ENCODE peak calls at places on chromosomes 2 and 18, in eight cellular contexts. One of them, this sample, is unnamed.

GRCh38 chr2:134197445-134197844 is 56.4 kb upstream of the MGAT5 start:
- DNase-seq in lower lobe of right lung: no peak
- DNase-seq in lower leg skin: no peak
- DNase-seq in brain microvascular endothelial cell: no peak
- DNase-seq in GM12878: no peak
- DNase-seq in naive thymus-derived CD4-positive, alpha-beta T cell: no peak
- DNase-seq in choroid plexus epithelial cell: no peak
- DNase-seq in sigmoid colon: no peak
- DNase-seq in this sample: no peak

GRCh38 chr2:134683561-134684112 is 35.2 kb downstream of the TMEM163 start:
- DNase-seq in lower lobe of right lung: no peak
- DNase-seq in lower leg skin: no peak
- DNase-seq in brain microvascular endothelial cell: no peak
- DNase-seq in GM12878: peak; percentile 15
- DNase-seq in naive thymus-derived CD4-positive, alpha-beta T cell: no peak
- DNase-seq in choroid plexus epithelial cell: no peak
- DNase-seq in sigmoid colon: no peak
- DNase-seq in this sample: no peak

GRCh38 chr2:238801791-238802190 is 46.1 kb upstream of the TWIST2 start:
- DNase-seq in lower lobe of right lung: no peak
- DNase-seq in lower leg skin: no peak
- DNase-seq in brain microvascular endothelial cell: no peak
- DNase-seq in GM12878: no peak
- DNase-seq in naive thymus-derived CD4-positive, alpha-beta T cell: no peak
- DNase-seq in choroid plexus epithelial cell: no peak
- DNase-seq in sigmoid colon: no peak
- DNase-seq in this sample: no peak

GRCh38 chr2:215032153-215032552 is 106.3 kb downstream of the ABCA12 start:
- DNase-seq in lower lobe of right lung: no peak
- DNase-seq in lower leg skin: no peak
- DNase-seq in brain microvascular endothelial cell: no peak
- DNase-seq in GM12878: no peak
- DNase-seq in naive thymus-derived CD4-positive, alpha-beta T cell: no peak
- DNase-seq in choroid plexus epithelial cell: no peak
- DNase-seq in sigmoid colon: no peak
- DNase-seq in this sample: no peak

GRCh38 chr18:44507729-44508325 is 172.9 kb upstream of the SETBP1 start:
- DNase-seq in lower lobe of right lung: peak; percentile 56
- DNase-seq in lower leg skin: no peak
- DNase-seq in brain microvascular endothelial cell: peak; percentile 21
- DNase-seq in GM12878: peak; percentile 32
- DNase-seq in naive thymus-derived CD4-positive, alpha-beta T cell: peak; percentile 18
- DNase-seq in choroid plexus epithelial cell: peak; percentile 16
- DNase-seq in sigmoid colon: no peak
- DNase-seq in this sample: no peak

GRCh38 chr2:216681683-216682082 is 13.7 kb downstream of the IGFBP5 start:
- DNase-seq in lower lobe of right lung: no peak
- DNase-seq in lower leg skin: no peak
- DNase-seq in brain microvascular endothelial cell: no peak
- DNase-seq in GM12878: no peak
- DNase-seq in naive thymus-derived CD4-positive, alpha-beta T cell: no peak
- DNase-seq in choroid plexus epithelial cell: no peak
- DNase-seq in sigmoid colon: no peak
- DNase-seq in this sample: no peak

GRCh38 chr2:69583434-69583833 is 60.1 kb downstream of the AAK1 start:
- DNase-seq in lower lobe of right lung: no peak
- DNase-seq in lower leg skin: no peak
- DNase-seq in brain microvascular endothelial cell: no peak
- DNase-seq in GM12878: no peak
- DNase-seq in naive thymus-derived CD4-positive, alpha-beta T cell: no peak
- DNase-seq in choroid plexus epithelial cell: no peak
- DNase-seq in sigmoid colon: no peak
- DNase-seq in this sample: no peak

GRCh38 chr2:101830555-101830954 is 133.0 kb downstream of the MAP4K4 start:
- DNase-seq in lower lobe of right lung: no peak
- DNase-seq in lower leg skin: no peak
- DNase-seq in brain microvascular endothelial cell: peak; percentile 92
- DNase-seq in GM12878: no peak
- DNase-seq in naive thymus-derived CD4-positive, alpha-beta T cell: no peak
- DNase-seq in choroid plexus epithelial cell: peak; percentile 94
- DNase-seq in sigmoid colon: no peak
- DNase-seq in this sample: no peak

GRCh38 chr18:8140841-8141501 is 468.3 kb upstream of the RAB12 start:
- DNase-seq in lower lobe of right lung: no peak
- DNase-seq in lower leg skin: no peak
- DNase-seq in brain microvascular endothelial cell: peak; percentile 87
- DNase-seq in GM12878: no peak
- DNase-seq in naive thymus-derived CD4-positive, alpha-beta T cell: no peak
- DNase-seq in choroid plexus epithelial cell: peak; percentile 83
- DNase-seq in sigmoid colon: peak; percentile 77
- DNase-seq in this sample: no peak

GRCh38 chr2:54388093-54388492 is 68.0 kb upstream of the SPTBN1 start:
- DNase-seq in lower lobe of right lung: no peak
- DNase-seq in lower leg skin: no peak
- DNase-seq in brain microvascular endothelial cell: no peak
- DNase-seq in GM12878: no peak
- DNase-seq in naive thymus-derived CD4-positive, alpha-beta T cell: no peak
- DNase-seq in choroid plexus epithelial cell: no peak
- DNase-seq in sigmoid colon: no peak
- DNase-seq in this sample: no peak

GRCh38 chr2:1722692-1723091 is 21.6 kb downstream of the PXDN start:
- DNase-seq in lower lobe of right lung: no peak
- DNase-seq in lower leg skin: no peak
- DNase-seq in brain microvascular endothelial cell: no peak
- DNase-seq in GM12878: no peak
- DNase-seq in naive thymus-derived CD4-positive, alpha-beta T cell: no peak
- DNase-seq in choroid plexus epithelial cell: no peak
- DNase-seq in sigmoid colon: no peak
- DNase-seq in this sample: no peak

GRCh38 chr2:206349375-206349774 is 74.9 kb downstream of the ZDBF2 start:
- DNase-seq in lower lobe of right lung: no peak
- DNase-seq in lower leg skin: no peak
- DNase-seq in brain microvascular endothelial cell: no peak
- DNase-seq in GM12878: no peak
- DNase-seq in naive thymus-derived CD4-positive, alpha-beta T cell: no peak
- DNase-seq in choroid plexus epithelial cell: no peak
- DNase-seq in sigmoid colon: no peak
- DNase-seq in this sample: no peak

GRCh38 chr2:64234150-64234549 is 89.9 kb upstream of the PELI1 start:
- DNase-seq in lower lobe of right lung: no peak
- DNase-seq in lower leg skin: no peak
- DNase-seq in brain microvascular endothelial cell: no peak
- DNase-seq in GM12878: no peak
- DNase-seq in naive thymus-derived CD4-positive, alpha-beta T cell: no peak
- DNase-seq in choroid plexus epithelial cell: no peak
- DNase-seq in sigmoid colon: no peak
- DNase-seq in this sample: no peak

GRCh38 chr2:100292022-100292580 is 30.2 kb downstream of the LONRF2 start:
- DNase-seq in lower lobe of right lung: peak; percentile 72
- DNase-seq in lower leg skin: no peak
- DNase-seq in brain microvascular endothelial cell: peak; percentile 87
- DNase-seq in GM12878: no peak
- DNase-seq in naive thymus-derived CD4-positive, alpha-beta T cell: no peak
- DNase-seq in choroid plexus epithelial cell: peak; percentile 85
- DNase-seq in sigmoid colon: peak; percentile 81
- DNase-seq in this sample: no peak

GRCh38 chr2:120251077-120251476 is 1.6 kb upstream of the RALB start:
- DNase-seq in lower lobe of right lung: no peak
- DNase-seq in lower leg skin: no peak
- DNase-seq in brain microvascular endothelial cell: no peak
- DNase-seq in GM12878: no peak
- DNase-seq in naive thymus-derived CD4-positive, alpha-beta T cell: no peak
- DNase-seq in choroid plexus epithelial cell: no peak
- DNase-seq in sigmoid colon: peak; percentile 33
- DNase-seq in this sample: no peak

GRCh38 chr2:120253021-120253882 is 600 bp downstream of the RALB start:
- DNase-seq in lower lobe of right lung: peak; percentile 94
- DNase-seq in lower leg skin: peak; percentile 96
- DNase-seq in brain microvascular endothelial cell: peak; percentile 58
- DNase-seq in GM12878: no peak
- DNase-seq in naive thymus-derived CD4-positive, alpha-beta T cell: no peak
- DNase-seq in choroid plexus epithelial cell: peak; percentile 78
- DNase-seq in sigmoid colon: peak; percentile 94
- DNase-seq in this sample: no peak

GRCh38 chr2:120252207-120253020 is at the start of gene RALB:
- DNase-seq in lower lobe of right lung: peak; percentile 100
- DNase-seq in lower leg skin: peak; percentile 100
- DNase-seq in brain microvascular endothelial cell: peak; percentile 99
- DNase-seq in GM12878: peak; percentile 87
- DNase-seq in naive thymus-derived CD4-positive, alpha-beta T cell: peak; percentile 97
- DNase-seq in choroid plexus epithelial cell: peak; percentile 99
- DNase-seq in sigmoid colon: peak; percentile 100
- DNase-seq in this sample: peak; percentile 97

GRCh38 chr2:120250640-120251039 is 2.0 kb upstream of the RALB start:
- DNase-seq in lower lobe of right lung: no peak
- DNase-seq in lower leg skin: no peak
- DNase-seq in brain microvascular endothelial cell: no peak
- DNase-seq in GM12878: no peak
- DNase-seq in naive thymus-derived CD4-positive, alpha-beta T cell: no peak
- DNase-seq in choroid plexus epithelial cell: no peak
- DNase-seq in sigmoid colon: peak; percentile 42
- DNase-seq in this sample: no peak

GRCh38 chr2:120251863-120252206 is 817 bp upstream of the RALB start:
- DNase-seq in lower lobe of right lung: no peak
- DNase-seq in lower leg skin: no peak
- DNase-seq in brain microvascular endothelial cell: no peak
- DNase-seq in GM12878: no peak
- DNase-seq in naive thymus-derived CD4-positive, alpha-beta T cell: peak; percentile 14
- DNase-seq in choroid plexus epithelial cell: no peak
- DNase-seq in sigmoid colon: no peak
- DNase-seq in this sample: no peak
- H3K4me3 ChIP-seq in lower lobe of right lung: peak overlapping the region; percentile 89
- H3K4me3 ChIP-seq in lower leg skin: no peak overlapping the region
- H3K4me3 ChIP-seq in brain microvascular endothelial cell: peak overlapping the region; percentile 82
- H3K4me3 ChIP-seq in GM12878: peak overlapping the region; percentile 91
- H3K4me3 ChIP-seq in naive thymus-derived CD4-positive, alpha-beta T cell: peak overlapping the region; percentile 81
- H3K4me3 ChIP-seq in choroid plexus epithelial cell: peak overlapping the region; percentile 84
- H3K4me3 ChIP-seq in sigmoid colon: peak overlapping the region; percentile 98
- H3K4me3 ChIP-seq in this sample: peak overlapping the region; percentile 78

DNA sequence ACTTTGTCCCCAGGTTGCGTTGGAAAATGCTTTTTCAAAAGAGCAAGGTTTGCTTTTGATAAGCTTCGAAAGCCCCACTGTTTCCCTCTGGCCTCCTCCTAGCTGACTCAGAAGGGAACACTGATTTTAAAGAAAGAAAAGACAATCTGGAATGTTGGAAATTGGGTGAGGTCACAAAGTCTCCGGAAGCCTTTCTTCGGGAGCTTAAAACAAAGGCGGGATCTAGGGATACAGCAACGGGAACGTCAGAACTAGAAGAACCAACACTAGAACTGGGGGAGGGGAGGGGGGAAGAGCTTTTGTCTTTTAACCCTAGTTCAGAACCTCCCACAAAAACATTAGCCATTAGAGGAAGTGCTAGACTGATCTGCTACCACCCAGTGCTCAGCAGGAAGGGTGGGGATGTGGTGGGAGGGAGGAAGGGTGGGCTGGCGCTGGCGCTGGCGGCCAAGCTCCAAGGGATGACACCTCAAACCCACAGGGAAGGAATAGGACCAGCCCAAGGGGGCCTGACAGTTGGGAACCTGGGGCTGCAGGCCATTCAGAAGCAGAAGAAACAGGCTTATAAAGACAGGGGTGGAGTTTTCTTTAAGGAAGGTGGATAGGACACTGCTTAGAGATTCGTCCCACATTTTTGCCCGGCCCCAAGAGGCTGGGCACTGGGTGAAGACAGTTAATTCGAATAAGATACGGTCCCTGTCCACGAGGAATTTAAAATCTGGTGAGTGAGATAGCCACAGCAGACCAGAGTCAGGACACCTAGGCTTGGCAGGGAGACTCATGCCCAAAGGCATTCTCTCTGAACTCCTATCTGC is 1.7 kb downstream of the TMSB10 start:
- DNase-seq in lower lobe of right lung: peak; percentile 83
- DNase-seq in lower leg skin: peak; percentile 95
- DNase-seq in brain microvascular endothelial cell: peak; percentile 79
- DNase-seq in GM12878: no peak
- DNase-seq in naive thymus-derived CD4-positive, alpha-beta T cell: peak; percentile 79
- DNase-seq in choroid plexus epithelial cell: peak; percentile 83
- DNase-seq in sigmoid colon: peak; percentile 83
- DNase-seq in this sample: peak; percentile 70
- H3K4me3 ChIP-seq in lower lobe of right lung: peak overlapping the region; percentile 73
- H3K4me3 ChIP-seq in lower leg skin: peak overlapping the region; percentile 68
- H3K4me3 ChIP-seq in brain microvascular endothelial cell: peak overlapping the region; percentile 96
- H3K4me3 ChIP-seq in GM12878: peak overlapping the region; percentile 99
- H3K4me3 ChIP-seq in naive thymus-derived CD4-positive, alpha-beta T cell: peak overlapping the region; percentile 89
- H3K4me3 ChIP-seq in choroid plexus epithelial cell: peak overlapping the region; percentile 94
- H3K4me3 ChIP-seq in sigmoid colon: peak overlapping the region; percentile 99
- H3K4me3 ChIP-seq in this sample: peak overlapping the region; percentile 92

GRCh38 chr2:91442246-91442905 is 2750.9 kb downstream of the RPIA start:
- DNase-seq in lower lobe of right lung: peak; percentile 51
- DNase-seq in lower leg skin: peak; percentile 88
- DNase-seq in brain microvascular endothelial cell: no peak
- DNase-seq in GM12878: no peak
- DNase-seq in naive thymus-derived CD4-positive, alpha-beta T cell: peak; percentile 15
- DNase-seq in choroid plexus epithelial cell: no peak
- DNase-seq in sigmoid colon: peak; percentile 63
- DNase-seq in this sample: peak; percentile 21
- H3K4me3 ChIP-seq in lower lobe of right lung: peak overlapping the region; percentile 45
- H3K4me3 ChIP-seq in lower leg skin: peak overlapping the region; percentile 0
- H3K4me3 ChIP-seq in brain microvascular endothelial cell: peak overlapping the region; percentile 22
- H3K4me3 ChIP-seq in GM12878: no peak overlapping the region
- H3K4me3 ChIP-seq in naive thymus-derived CD4-positive, alpha-beta T cell: no peak overlapping the region
- H3K4me3 ChIP-seq in choroid plexus epithelial cell: peak overlapping the region; percentile 7
- H3K4me3 ChIP-seq in sigmoid colon: peak overlapping the region; percentile 36
- H3K4me3 ChIP-seq in this sample: no peak overlapping the region

DNA sequence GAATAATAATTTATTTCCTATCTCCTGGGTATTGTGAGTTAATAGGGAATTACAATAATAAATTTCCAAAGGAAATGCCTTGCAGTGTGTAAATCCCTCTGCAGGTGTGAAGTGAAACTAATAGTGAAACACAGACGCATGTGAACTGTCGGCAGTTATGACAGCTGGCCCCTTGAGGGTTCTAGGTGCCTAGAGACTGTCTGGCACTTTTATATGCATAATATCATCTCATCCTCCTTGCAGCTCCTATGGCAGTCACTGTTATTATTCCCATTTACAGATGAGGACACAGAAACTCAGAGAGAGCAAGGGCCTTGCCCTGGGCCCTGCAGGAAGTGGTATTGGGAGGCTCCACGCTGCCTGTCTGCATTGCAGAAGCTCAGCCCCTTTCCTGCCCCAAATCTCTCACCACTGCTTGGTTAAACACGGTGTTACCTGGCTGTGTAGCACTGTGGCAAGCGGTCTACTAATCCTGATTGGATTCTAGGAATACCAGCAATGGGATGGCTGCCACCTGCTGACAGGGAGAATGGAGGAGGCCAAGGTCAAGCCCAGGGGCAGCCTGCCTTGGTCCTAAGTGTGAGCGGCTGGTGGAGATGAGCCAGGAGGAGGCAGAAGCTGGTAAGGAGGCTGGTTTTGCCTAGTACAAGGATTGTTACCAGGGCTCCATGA is 32.8 kb upstream of the ACKR3 start:
- DNase-seq in lower lobe of right lung: no peak
- DNase-seq in lower leg skin: no peak
- DNase-seq in brain microvascular endothelial cell: no peak
- DNase-seq in GM12878: peak; percentile 53
- DNase-seq in naive thymus-derived CD4-positive, alpha-beta T cell: peak; percentile 73
- DNase-seq in choroid plexus epithelial cell: no peak
- DNase-seq in sigmoid colon: no peak
- DNase-seq in this sample: peak; percentile 56
- H3K4me3 ChIP-seq in lower lobe of right lung: peak overlapping the region; percentile 22
- H3K4me3 ChIP-seq in lower leg skin: no peak overlapping the region
- H3K4me3 ChIP-seq in brain microvascular endothelial cell: no peak overlapping the region
- H3K4me3 ChIP-seq in GM12878: peak overlapping the region; percentile 55
- H3K4me3 ChIP-seq in naive thymus-derived CD4-positive, alpha-beta T cell: peak overlapping the region; percentile 79
- H3K4me3 ChIP-seq in choroid plexus epithelial cell: no peak overlapping the region
- H3K4me3 ChIP-seq in sigmoid colon: no peak overlapping the region
- H3K4me3 ChIP-seq in this sample: peak overlapping the region; percentile 72